ENCODE peak calls at places on chromosomes 11 and 22, in four cellular contexts. One of them, this sample, is unnamed.

GRCh38 chr22:46029036-46029435 is 52.1 kb upstream of the WNT7B start:
- DNase-seq in fibroblast of gingiva: no peak
- DNase-seq in Calu3: no peak
- DNase-seq in KBM-7: no peak
- DNase-seq in this sample: no peak

GRCh38 chr11:69950120-69950519 is 128.0 kb upstream of the ANO1 start:
- DNase-seq in fibroblast of gingiva: no peak
- DNase-seq in Calu3: peak
- DNase-seq in KBM-7: peak
- DNase-seq in this sample: no peak

GRCh38 chr11:68890490-68891231 is 13.0 kb downstream of the MRPL21 start:
- DNase-seq in Calu3: no peak
- DNase-seq in KBM-7: peak
- DNase-seq in fibroblast of gingiva: peak
- DNase-seq in this sample: peak

GRCh38 chr11:1297576-1298473 is 11.6 kb downstream of the TOLLIP start:
- DNase-seq in fibroblast of gingiva: no peak
- DNase-seq in Calu3: no peak
- DNase-seq in KBM-7: no peak
- DNase-seq in this sample: no peak

GRCh38 chr11:7098235-7098832 is 9.5 kb downstream of the RBMXL2 start:
- DNase-seq in fibroblast of gingiva: peak
- DNase-seq in KBM-7: peak
- DNase-seq in Calu3: peak
- DNase-seq in this sample: peak

GRCh38 chr11:93370260-93370659 is 39.7 kb downstream of the DEUP1 start:
- DNase-seq in KBM-7: no peak
- DNase-seq in Calu3: no peak
- DNase-seq in fibroblast of gingiva: peak
- DNase-seq in this sample: no peak

GRCh38 chr22:33070600-33070999 is 12.4 kb upstream of the SYN3 start:
- DNase-seq in fibroblast of gingiva: no peak
- DNase-seq in KBM-7: no peak
- DNase-seq in Calu3: no peak
- DNase-seq in this sample: no peak

GRCh38 chr11:3995307-3995706 is 99.3 kb upstream of the RRM1 start:
- DNase-seq in Calu3: no peak
- DNase-seq in fibroblast of gingiva: no peak
- DNase-seq in KBM-7: no peak
- DNase-seq in this sample: no peak

GRCh38 chr11:68038718-68039525 is at the start of gene TCIRG1:
- DNase-seq in Calu3: peak
- DNase-seq in fibroblast of gingiva: peak
- DNase-seq in KBM-7: peak
- DNase-seq in this sample: peak

GRCh38 chr22:46003271-46004091 is 26.5 kb upstream of the WNT7B start:
- DNase-seq in KBM-7: no peak
- DNase-seq in Calu3: no peak
- DNase-seq in fibroblast of gingiva: no peak
- DNase-seq in this sample: no peak

GRCh38 chr11:124415356-124415923 is 9.2 kb downstream of the OR8B4 start:
- DNase-seq in KBM-7: peak
- DNase-seq in Calu3: no peak
- DNase-seq in fibroblast of gingiva: peak
- DNase-seq in this sample: peak

GRCh38 chr11:2175659-2176058 is 4.0 kb upstream of the TH start:
- DNase-seq in fibroblast of gingiva: no peak
- DNase-seq in KBM-7: no peak
- DNase-seq in Calu3: no peak
- DNase-seq in this sample: no peak

GRCh38 chr22:31947296-31947695 is 3.0 kb downstream of the YWHAH start:
- DNase-seq in KBM-7: peak
- DNase-seq in fibroblast of gingiva: no peak
- DNase-seq in Calu3: no peak
- DNase-seq in this sample: no peak

GRCh38 chr11:88051386-88051785 is 123.9 kb downstream of the RAB38 start:
- DNase-seq in fibroblast of gingiva: peak
- DNase-seq in Calu3: no peak
- DNase-seq in KBM-7: no peak
- DNase-seq in this sample: no peak